ENCODE peak calls at places on chromosomes 12 and 14, in five cellular contexts. M is RWPE2, G is endodermal cell, A is neuronal stem cell, H is PC-9. Q is an unnamed sample. For H3K9me3, the result is how much of the 10 kb centered on the place peaks cover.

GRCh38 chr12:16166563-16167470 is 110.7 kb downstream of the SLC15A5 start:
- DNase-seq in A (no peak), M (no peak), H (no peak), G (no peak), Q (no peak)

GRCh38 chr14:86521032-86521730 is 991.2 kb downstream of the FLRT2 start:
- DNase-seq in M (no peak), A (no peak), H (no peak), G (no peak), Q (no peak)

GRCh38 chr12:31518680-31519227 is 72.2 kb downstream of the DENND5B start:
- DNase-seq in M (peak), H (peak), A (peak), G (peak), Q (peak)

GRCh38 chr12:111427417-111428074 is 21.8 kb downstream of the SH2B3 start:
- DNase-seq in M (no peak), A (no peak), H (no peak), G (no peak), Q (no peak)

GRCh38 chr14:68522510-68523325 is 270.1 kb downstream of the ZFP36L1 start:
- DNase-seq in M (no peak), A (peak), G (no peak), H (no peak), Q (no peak)

GRCh38 chr12:75908961-75909699 is 122.4 kb downstream of the PHLDA1 start:
- DNase-seq in G (no peak), M (no peak), H (no peak), A (no peak), Q (peak)

GRCh38 chr12:48331389-48331788 is 19.3 kb downstream of the ZNF641 start:
- DNase-seq in A (no peak), M (no peak), G (no peak), H (no peak), Q (no peak)

GRCh38 chr14:24198845-24199524 is 3.7 kb upstream of the TM9SF1 start:
- DNase-seq in A (no peak), M (no peak), G (no peak), H (no peak), Q (no peak)

GRCh38 chr14:26163761-26164160 is 434.1 kb downstream of the NOVA1 start:
- DNase-seq in H (no peak), M (no peak), A (no peak), G (peak), Q (no peak)

GRCh38 chr14:77123381-77124344 is 17.9 kb downstream of the ZDHHC22 start:
- DNase-seq in A (no peak), M (peak), G (peak), H (peak), Q (peak)

GRCh38 chr14:92607702-92608429 is 94.3 kb downstream of the RIN3 start:
- DNase-seq in G (peak), A (no peak), M (no peak), H (no peak), Q (no peak)

GRCh38 chr12:87931764-87932163 is 97.4 kb downstream of the C12orf50 start:
- DNase-seq in M (no peak), G (no peak), A (no peak), H (no peak), Q (no peak)

GRCh38 chr14:92122351-92122677 is 545 bp downstream of the CPSF2 start:
- DNase-seq in G (no peak), M (no peak), H (no peak), A (peak), Q (peak)

GRCh38 chr12:4215862-4216541 is 57.6 kb upstream of the CCND2 start:
- DNase-seq in M (no peak), G (no peak), A (no peak), H (no peak), Q (no peak)
- H3K4me3 ChIP-seq in M (no peak), G (no peak), A (no peak), H (no peak), Q (no peak)

GRCh38 chr14:106547735-106548550 is 1021.6 kb downstream of the TMEM121 start:
- DNase-seq in M (no peak), H (no peak), G (no peak), A (no peak), Q (no peak)
- H3K9me3 ChIP-seq in M (under half), H (under half), G (half or more), A (under half), Q (under half)

GRCh38 chr14:53034036-53034435 is 83.2 kb upstream of the FERMT2 start:
- DNase-seq in H (no peak), M (no peak), A (no peak), G (no peak), Q (no peak)

GRCh38 chr14:53034688-53035087 is 83.8 kb upstream of the FERMT2 start:
- DNase-seq in A (no peak), M (no peak), G (no peak), H (no peak), Q (no peak)

GRCh38 chr14:53032161-53032803 is 81.4 kb upstream of the FERMT2 start:
- DNase-seq in H (peak), A (peak), M (no peak), G (no peak), Q (peak)

GRCh38 chr14:53035336-53035735 is 84.5 kb upstream of the FERMT2 start:
- DNase-seq in A (no peak), H (no peak), G (no peak), M (no peak), Q (no peak)

GRCh38 chr14:53032838-53033390 is 82.1 kb upstream of the FERMT2 start:
- DNase-seq in H (no peak), G (no peak), A (no peak), M (no peak), Q (no peak)
- H3K4me3 ChIP-seq in H (no peak), G (no peak), A (no peak), M (no peak), Q (no peak)

GRCh38 chr14:105933238-105933637 is 406.9 kb downstream of the TMEM121 start:
- DNase-seq in H (no peak), G (peak), A (no peak), M (no peak), Q (no peak)

GRCh38 chr14:105927661-105928060 is 401.3 kb downstream of the TMEM121 start:
- DNase-seq in H (no peak), M (peak), A (no peak), G (no peak), Q (no peak)

GRCh38 chr14:105931808-105932483 is 405.6 kb downstream of the TMEM121 start:
- DNase-seq in G (peak), A (no peak), M (no peak), H (no peak), Q (no peak)

GRCh38 chr14:105929327-105930081 is 403.1 kb downstream of the TMEM121 start:
- DNase-seq in G (no peak), H (no peak), M (peak), A (no peak), Q (no peak)

GRCh38 chr14:105930572-105930971 is 404.2 kb downstream of the TMEM121 start:
- DNase-seq in G (peak), A (no peak), M (peak), H (no peak), Q (no peak)
- H3K9me3 ChIP-seq in G (half or more), A (under half), M (under half), H (under half), Q (under half)

DNA sequence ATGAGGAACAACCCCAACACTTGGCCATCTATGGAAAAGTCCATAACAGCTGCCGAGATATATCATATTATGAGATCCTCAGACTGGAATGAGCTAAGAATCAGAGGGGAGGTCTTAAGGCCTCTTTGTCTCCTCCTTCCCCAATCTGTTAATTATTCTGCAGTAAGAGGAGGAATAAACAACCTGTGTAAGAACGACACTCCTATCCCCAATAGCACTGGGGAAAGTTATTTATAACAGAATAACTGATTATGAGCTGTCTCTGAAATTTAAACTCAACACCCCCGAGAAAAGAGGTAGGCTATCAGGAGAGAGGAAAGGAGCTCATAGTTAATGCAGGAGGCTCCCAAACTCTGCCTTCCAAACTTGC is 68.0 kb downstream of the NIN start:
- DNase-seq in A (no peak), G (no peak), H (no peak), M (no peak), Q (no peak)
- H3K4me3 ChIP-seq in A (no peak), G (no peak), H (no peak), M (no peak), Q (no peak)

GRCh38 chr14:79602023-79602422 is 609.3 kb downstream of the DIO2 start:
- DNase-seq in H (no peak), M (no peak), G (no peak), A (no peak), Q (no peak)
- H3K9me3 ChIP-seq in H (under half), M (under half), G (under half), A (under half), Q (under half)

DNA sequence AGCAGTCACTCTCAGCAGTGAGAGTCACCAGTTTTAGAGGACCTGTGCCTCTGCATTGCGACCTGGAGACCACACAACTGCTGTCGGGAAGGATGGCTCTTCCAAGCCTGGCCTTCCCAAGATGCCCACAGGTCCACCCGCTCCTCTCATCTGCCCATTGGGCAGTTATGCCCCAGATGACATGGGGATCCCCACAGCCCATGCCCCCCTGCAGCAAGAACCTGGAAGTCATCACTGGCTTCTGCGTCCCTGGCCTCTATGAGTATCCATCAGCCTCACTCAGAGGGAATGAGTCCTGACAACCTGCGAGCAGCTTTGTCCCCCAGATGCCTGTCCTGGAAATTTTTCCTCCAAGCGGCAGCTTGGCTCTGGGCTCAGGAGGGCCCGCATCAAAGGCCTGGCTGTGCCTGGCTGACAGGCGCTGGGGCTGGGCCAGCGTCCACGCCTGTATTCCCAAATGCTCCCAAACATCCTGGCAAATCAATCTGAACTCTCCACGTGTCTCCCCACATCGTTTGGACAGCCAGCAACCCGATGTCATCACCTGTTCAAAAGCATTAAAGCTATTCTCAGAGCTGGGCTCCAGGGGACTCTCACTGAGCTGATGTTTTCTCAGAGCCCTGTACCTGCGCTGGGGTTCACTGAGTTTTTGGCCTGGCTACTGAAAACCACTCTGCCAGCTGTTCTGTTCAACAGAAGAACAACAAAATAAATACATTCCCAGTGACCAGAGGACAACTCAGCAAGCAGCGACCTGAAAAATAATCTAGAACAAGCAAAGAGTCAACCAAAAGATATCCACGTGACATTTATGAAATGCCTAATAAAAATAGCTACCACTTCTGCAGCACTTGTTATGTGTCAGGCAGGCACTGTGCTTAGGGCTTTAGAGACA is 57.8 kb downstream of the CLMN start:
- DNase-seq in G (no peak), A (no peak), H (no peak), M (no peak), Q (no peak)
- H3K4me3 ChIP-seq in G (no peak), A (no peak), H (no peak), M (no peak), Q (no peak)

GRCh38 chr12:29996993-29997392 is 213.3 kb upstream of the TMTC1 start:
- DNase-seq in M (no peak), A (no peak), G (no peak), H (no peak), Q (no peak)
- H3K9me3 ChIP-seq in M (under half), A (under half), G (under half), H (under half), Q (under half)

DNA sequence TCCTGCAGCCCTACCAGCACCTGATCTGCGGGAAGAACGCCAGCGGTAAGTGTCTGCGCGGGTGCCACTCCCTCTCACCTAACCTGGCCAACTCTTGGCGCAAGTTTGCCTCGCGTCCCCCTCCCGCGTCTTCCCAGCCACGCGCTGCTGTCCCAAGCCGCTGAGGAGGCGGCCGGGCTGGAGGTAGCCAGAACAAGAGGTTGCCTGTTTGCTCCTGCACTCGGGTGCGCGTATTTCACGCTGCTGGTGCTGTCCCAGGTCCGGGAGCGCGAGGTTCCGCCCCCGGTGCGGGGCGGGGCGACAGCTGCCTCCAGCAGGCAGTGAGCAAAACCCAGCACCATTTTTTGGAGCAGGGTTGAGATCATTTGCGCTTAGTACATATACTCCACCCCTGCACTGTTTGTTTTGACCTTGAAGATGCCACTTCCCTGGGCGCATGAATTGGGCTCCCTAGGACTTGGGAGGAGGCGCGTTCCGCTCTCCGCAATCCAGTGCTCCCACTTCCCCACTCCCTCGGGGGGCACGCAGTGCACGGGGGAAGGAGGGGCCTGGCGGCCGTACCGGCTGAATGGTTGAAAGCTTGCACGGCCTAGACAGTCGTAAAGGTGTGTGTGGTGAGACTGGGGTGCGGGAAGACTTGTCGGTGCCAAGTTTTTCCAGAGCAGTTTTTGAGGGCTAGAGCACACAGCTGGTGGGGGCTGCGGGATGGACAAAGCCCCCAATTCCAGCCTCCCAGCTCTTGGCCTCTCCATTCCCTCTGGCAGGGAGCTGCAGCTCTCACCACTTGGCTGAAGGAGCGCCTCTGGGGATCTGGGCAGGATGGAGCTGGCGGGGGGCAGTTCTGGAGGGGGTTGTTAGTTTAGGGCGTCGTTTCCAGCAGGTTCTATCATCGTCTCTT is 226.9 kb upstream of the CRY1 start:
- DNase-seq in G (peak), A (no peak), H (peak), M (peak), Q (peak)
- H3K4me3 ChIP-seq in G (peak), A (peak), H (peak), M (peak), Q (peak)

GRCh38 chr12:126385785-126386184 is 1320.5 kb downstream of the AACS start:
- DNase-seq in M (no peak), A (no peak), H (peak), G (no peak), Q (peak)
- H3K9me3 ChIP-seq in M (under half), A (under half), H (under half), G (under half), Q (under half)

Q was measured in MG63.